ENCODE peak calls at places on chromosomes 16 and 17, in nine cellular contexts. S, K, B, E, N, D, J, W and P are unnamed samples.

GRCh38 chr17:56656961-56657360 is 63.5 kb downstream of the NOG start:
- DNase-seq in B (no peak), E (no peak), D (no peak), K (no peak), S (no peak), J (no peak), N (no peak), W (no peak), P (no peak)

GRCh38 chr17:54280741-54281140 is 458.0 kb downstream of the KIF2B start:
- DNase-seq in D (no peak), E (no peak), K (peak), N (no peak), W (no peak), J (no peak), S (no peak), B (no peak), P (no peak)

GRCh38 chr17:20009302-20010098 is at the start of gene SPECC1:
- DNase-seq in J (peak), K (peak), D (peak), N (peak), B (no peak), W (peak), S (peak), E (peak), P (no peak)

GRCh38 chr16:86214326-86215232 is 295.7 kb upstream of the FOXF1 start:
- DNase-seq in E (no peak), K (no peak), W (no peak), B (no peak), J (no peak), D (no peak), S (no peak), N (peak), P (no peak)

GRCh38 chr16:14088155-14088753 is 17.1 kb downstream of the MRTFB start:
- DNase-seq in S (no peak), D (no peak), N (no peak), J (no peak), E (no peak), K (peak), B (no peak), W (no peak), P (no peak)

GRCh38 chr16:89047331-89048086 is 46.1 kb upstream of the ACSF3 start:
- DNase-seq in B (no peak), J (no peak), S (no peak), K (no peak), W (no peak), E (no peak), D (no peak), N (no peak), P (no peak)

GRCh38 chr17:74259667-74260524 is 14.1 kb upstream of the DNAI2 start:
- DNase-seq in J (no peak), K (peak), D (no peak), B (no peak), N (no peak), W (no peak), E (no peak), S (no peak), P (no peak)

GRCh38 chr17:44214896-44215295 is 4.6 kb downstream of the UBTF start:
- DNase-seq in J (no peak), K (no peak), D (no peak), N (no peak), E (no peak), S (no peak), W (no peak), B (no peak), P (no peak)

GRCh38 chr16:13012591-13012990 is 111.2 kb downstream of the SHISA9 start:
- DNase-seq in E (no peak), K (no peak), D (no peak), W (no peak), S (no peak), J (no peak), B (no peak), N (no peak), P (no peak)

GRCh38 chr17:13359774-13360173 is 242.0 kb downstream of the HS3ST3A1 start:
- DNase-seq in B (no peak), D (no peak), K (no peak), J (no peak), E (no peak), W (no peak), N (no peak), S (no peak), P (no peak)

GRCh38 chr17:67680445-67681224 is 37.1 kb upstream of the NOL11 start:
- DNase-seq in J (no peak), E (no peak), K (no peak), D (no peak), N (no peak), B (no peak), W (no peak), S (no peak), P (no peak)

GRCh38 chr17:44878627-44879221 is 20.5 kb downstream of the EFTUD2 start:
- DNase-seq in J (peak), E (no peak), K (peak), S (peak), W (no peak), D (peak), N (no peak), B (no peak), P (no peak)

GRCh38 chr17:81976332-81977210 is 858 bp upstream of the ASPSCR1 start:
- DNase-seq in B (no peak), J (no peak), S (peak), N (no peak), E (no peak), K (peak), W (peak), D (peak), P (no peak)

GRCh38 chr17:72614476-72614870 is 478.0 kb downstream of the SLC39A11 start:
- DNase-seq in K (peak), B (no peak), J (no peak), N (no peak), W (no peak), D (no peak), S (no peak), E (no peak), P (no peak)

GRCh38 chr17:27879987-27880608 is 13.1 kb downstream of the LYRM9 start:
- DNase-seq in J (peak), S (peak), N (no peak), K (peak), W (peak), D (peak), B (no peak), E (no peak), P (peak)

GRCh38 chr17:17824780-17825614 is 11.8 kb downstream of the SREBF1 start:
- DNase-seq in J (no peak), W (peak), S (peak), E (no peak), K (no peak), B (no peak), D (peak), N (no peak), P (no peak)

GRCh38 chr17:16286009-16286946 is 67.0 kb downstream of the CENPV start:
- DNase-seq in N (peak), W (peak), B (peak), E (peak), D (peak), J (no peak), S (peak), K (peak), P (peak)

GRCh38 chr16:28901862-28902261 is 23.2 kb downstream of the RABEP2 start:
- DNase-seq in D (no peak), K (no peak), E (no peak), N (no peak), W (no peak), S (no peak), J (no peak), B (no peak), P (no peak)

GRCh38 chr17:79188048-79188447 is 113.4 kb downstream of the ENGASE start:
- DNase-seq in K (peak), N (no peak), B (no peak), E (no peak), W (no peak), S (no peak), D (no peak), J (peak), P (no peak)

GRCh38 chr16:13961099-13961811 is 41.3 kb downstream of the ERCC4 start:
- DNase-seq in N (no peak), J (no peak), S (no peak), K (no peak), D (no peak), E (no peak), B (no peak), W (no peak), P (no peak)

GRCh38 chr16:3637371-3637923 is 17.0 kb upstream of the DNASE1 start:
- DNase-seq in W (no peak), N (peak), S (peak), J (peak), E (no peak), D (no peak), B (no peak), K (no peak), P (no peak)

GRCh38 chr16:76204249-76204648 is 73.0 kb upstream of the CNTNAP4 start:
- DNase-seq in W (no peak), N (no peak), K (no peak), J (no peak), S (no peak), D (no peak), B (no peak), E (no peak), P (no peak)

GRCh38 chr16:1159973-1160772 is 7.3 kb downstream of the CACNA1H start:
- DNase-seq in K (no peak), N (no peak), J (no peak), S (no peak), D (peak), W (peak), E (no peak), B (no peak), P (no peak)

GRCh38 chr17:18382441-18383078 is 5.0 kb downstream of the EVPLL start:
- DNase-seq in K (no peak), J (no peak), N (peak), S (no peak), D (no peak), E (no peak), W (no peak), B (no peak), P (no peak)

GRCh38 chr16:75296606-75297005 is 45.2 kb upstream of the BCAR1 start:
- DNase-seq in E (no peak), W (peak), K (no peak), D (peak), N (no peak), B (no peak), S (no peak), J (no peak), P (no peak)

GRCh38 chr16:80122155-80122554 is 418.6 kb upstream of the DYNLRB2 start:
- DNase-seq in E (no peak), K (no peak), W (peak), S (no peak), D (peak), N (no peak), J (no peak), B (peak), P (peak)

GRCh38 chr16:11170696-11171447 is 85.1 kb downstream of the SOCS1 start:
- DNase-seq in N (no peak), S (no peak), D (no peak), E (no peak), J (no peak), K (no peak), B (no peak), W (no peak), P (no peak)
- TF ChIP-seq CTCF in N (no peak), S (no peak), D (no peak), E (no peak), J (no peak), K (no peak), B (no peak), W (no peak), P (no peak)

DNA sequence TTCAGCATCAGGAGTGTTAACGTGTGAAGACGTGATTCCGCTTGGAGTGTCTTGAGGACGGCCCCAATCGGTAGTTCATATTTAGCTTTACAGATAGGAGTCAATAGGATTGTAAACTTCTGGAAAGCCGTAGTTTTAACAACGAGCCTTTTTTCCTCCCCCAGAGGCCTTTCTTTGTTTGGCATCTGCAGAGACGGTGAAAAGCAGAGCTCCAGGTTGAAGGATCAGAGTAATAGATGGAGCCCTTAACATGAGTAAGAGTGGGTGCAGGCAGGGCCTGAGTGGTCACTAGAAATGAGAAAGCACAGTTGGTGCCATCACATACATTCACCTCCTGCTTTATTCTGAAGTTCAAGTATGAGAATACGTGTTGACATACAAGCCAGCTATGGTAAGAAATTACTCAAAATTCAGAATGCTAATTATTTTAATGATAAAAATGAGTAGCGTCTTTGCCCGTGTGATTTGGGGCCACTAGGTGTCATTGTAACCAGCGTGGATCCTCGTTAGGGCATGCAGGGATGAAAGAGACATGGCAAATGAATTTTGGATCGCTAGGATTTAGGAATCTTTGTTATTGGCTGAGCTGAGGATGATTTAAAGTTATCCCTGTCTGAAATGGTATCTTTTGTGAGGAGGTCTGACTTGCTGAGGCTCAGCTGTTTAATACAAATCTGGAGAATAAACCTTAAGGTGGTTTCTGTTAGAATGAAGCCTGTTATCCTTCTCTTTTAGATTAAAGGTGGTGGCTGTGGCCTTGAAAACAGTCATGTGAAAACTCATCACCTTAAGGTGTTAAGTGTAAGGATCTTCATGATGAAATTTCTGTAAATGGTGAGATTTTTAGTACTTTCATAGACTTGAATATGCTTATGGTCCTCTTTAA is 18.6 kb downstream of the PRCD start:
- DNase-seq in D (no peak), B (no peak), E (no peak), W (no peak), K (no peak), N (no peak), S (no peak), J (no peak), P (no peak)
- TF ChIP-seq CTCF in D (no peak), B (peak), E (no peak), W (peak), K (peak), N (peak), S (peak), J (no peak), P (peak)

GRCh38 chr17:42929497-42929844 is 28.9 kb downstream of the G6PC1 start:
- DNase-seq in W (no peak), N (no peak), E (no peak), J (no peak), K (no peak), B (no peak), S (no peak), D (no peak), P (no peak)
- TF ChIP-seq CTCF in W (no peak), N (no peak), E (no peak), J (no peak), K (no peak), B (no peak), S (no peak), D (no peak), P (no peak)

GRCh38 chr16:84982434-84982833 is 28.9 kb downstream of the ZDHHC7 start:
- DNase-seq in J (no peak), N (no peak), W (peak), S (no peak), E (no peak), K (no peak), B (no peak), D (no peak), P (no peak)
- TF ChIP-seq CTCF in J (no peak), N (no peak), W (peak), S (no peak), E (no peak), K (peak), B (no peak), D (no peak), P (no peak)

GRCh38 chr16:24580665-24581064 is 41.3 kb downstream of the RBBP6 start:
- DNase-seq in N (no peak), J (no peak), B (peak), S (no peak), D (no peak), E (no peak), W (no peak), K (peak), P (peak)
- TF ChIP-seq CTCF in N (peak), J (no peak), B (peak), S (peak), D (peak), E (no peak), W (no peak), K (peak), P (peak)

DNA sequence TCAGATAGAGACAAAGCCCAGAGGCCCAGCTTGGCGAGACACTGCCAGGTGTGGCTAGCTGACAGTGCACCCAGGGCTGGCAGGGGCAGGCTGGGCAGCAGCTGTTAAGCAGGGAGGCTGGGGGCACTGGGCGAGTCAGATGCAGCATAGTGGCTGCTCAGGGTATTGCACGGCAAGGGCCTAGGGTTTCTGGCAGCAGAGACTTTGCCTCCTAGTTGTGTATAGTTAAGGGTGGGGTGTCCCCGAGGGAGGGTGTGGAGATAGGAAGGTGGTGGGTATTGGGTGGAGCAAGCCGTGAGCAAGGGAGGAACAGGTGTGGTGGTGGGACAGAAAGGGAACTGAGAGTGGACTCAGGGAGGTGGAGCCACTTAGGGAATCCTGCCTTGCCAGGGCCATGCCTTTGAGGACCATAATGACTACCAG is 66.0 kb downstream of the SMPD3 start:
- DNase-seq in W (no peak), K (no peak), E (no peak), J (peak), D (no peak), S (peak), B (no peak), N (no peak), P (no peak)
- TF ChIP-seq CTCF in W (no peak), K (peak), E (no peak), J (peak), D (no peak), S (peak), B (peak), N (no peak), P (no peak)

GRCh38 chr17:33647976-33648375 is 354.9 kb upstream of the ASIC2 start:
- DNase-seq in J (peak), D (peak), E (no peak), W (no peak), K (peak), B (no peak), S (no peak), N (no peak), P (no peak)
- TF ChIP-seq CTCF in J (peak), D (peak), E (no peak), W (no peak), K (peak), B (no peak), S (peak), N (peak), P (no peak)

GRCh38 chr17:76539631-76540271 is at the start of gene PRCD:
- DNase-seq in S (no peak), J (no peak), D (no peak), N (no peak), B (no peak), K (no peak), W (no peak), E (no peak), P (no peak)
- TF ChIP-seq CTCF in S (peak), J (no peak), D (no peak), N (no peak), B (no peak), K (peak), W (no peak), E (no peak), P (no peak)

GRCh38 chr16:67936876-67937605 is 391 bp upstream of the PSMB10 start:
- DNase-seq in D (no peak), J (no peak), S (peak), K (no peak), W (peak), B (no peak), N (no peak), E (no peak), P (no peak)

GRCh38 chr16:67935096-67935401 is 1.6 kb downstream of the PSMB10 start:
- DNase-seq in B (no peak), S (no peak), J (no peak), N (no peak), E (no peak), W (no peak), K (no peak), D (no peak), P (no peak)

GRCh38 chr16:67934306-67935095 is 2.1 kb downstream of the PSMB10 start:
- DNase-seq in K (no peak), D (peak), S (no peak), B (no peak), N (no peak), W (no peak), E (no peak), J (no peak), P (no peak)

GRCh38 chr16:67935402-67936123 is 1.1 kb downstream of the PSMB10 start:
- DNase-seq in D (peak), K (peak), N (peak), B (peak), E (peak), W (peak), S (peak), J (peak), P (peak)

DNA sequence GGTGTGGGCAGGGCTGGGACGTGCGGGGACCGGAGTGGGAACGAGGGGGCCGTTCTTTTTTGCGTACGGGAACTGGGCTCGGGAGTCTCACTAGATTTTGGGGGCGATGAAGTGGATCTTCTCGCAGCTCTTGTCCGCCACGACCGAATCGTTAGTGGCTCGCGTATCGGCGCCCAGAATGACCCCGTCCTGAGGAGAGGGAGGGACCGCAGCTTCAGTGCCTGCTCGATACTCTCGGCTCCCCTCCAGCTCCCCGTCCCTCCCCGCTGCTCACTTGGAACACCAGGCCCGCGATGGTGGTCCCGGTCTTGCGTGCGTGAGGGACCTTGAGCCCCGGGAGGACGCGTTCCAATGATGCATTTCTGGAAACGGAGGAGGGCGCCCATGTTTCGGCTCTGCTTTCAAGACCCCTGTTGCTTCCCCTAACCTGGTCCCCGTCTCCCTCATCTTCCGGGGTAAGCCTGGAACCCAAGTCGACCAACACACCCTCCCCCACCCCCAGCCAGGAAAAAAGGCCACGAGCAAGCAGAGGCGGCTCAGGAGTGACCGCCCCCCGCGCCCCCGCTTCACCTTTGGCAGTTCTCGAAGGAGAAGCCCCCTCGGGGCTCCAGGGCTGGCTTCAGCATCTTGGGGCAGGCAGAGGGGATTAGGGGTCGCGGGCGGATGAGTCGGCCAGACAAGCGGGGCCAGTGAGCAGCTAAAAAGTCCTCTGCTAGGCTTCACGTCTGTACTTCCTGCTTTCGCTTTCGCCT is at the start of gene PSMB10:
- DNase-seq in N (peak), W (peak), J (peak), D (peak), S (no peak), E (no peak), K (peak), B (peak), P (no peak)
- TF ChIP-seq CTCF in N (no peak), W (no peak), J (no peak), D (no peak), S (peak), E (no peak), K (no peak), B (no peak), P (no peak)